ENCODE peak calls at places on chromosomes 3 and 15, in six cellular contexts. N is cardiac septum; V is stimulated activated CD4-positive, alpha-beta T cell treated with anti-CD3 and anti-CD28 coated beads, Interleukin-2, amount 100 ng/mL, for 48 hours; Z is left ventricle myocardium inferior; E is memory B cell; K is NCI-H345. A is an unnamed sample.
A peak's percentile ranks its signal among the peaks of the same experiment; 100 is the strongest.

GRCh38 chr15:41797194-41797593 is 22.9 kb downstream of the MAPKBP1 start:
- DNase-seq in N (no peak), V (no peak), Z (no peak), E (no peak), K (no peak), A (no peak)

GRCh38 chr3:130508970-130509369 is 8.0 kb upstream of the COL6A6 start:
- DNase-seq in N (no peak), V (no peak), Z (peak; percentile 72), E (no peak), K (no peak), A (no peak)

GRCh38 chr3:23600178-23600577 is 205.6 kb upstream of the UBE2E1 start:
- DNase-seq in N (no peak), V (no peak), Z (no peak), E (no peak), K (no peak), A (no peak)

GRCh38 chr15:57527382-57528091 is 64.2 kb upstream of the MYZAP start:
- DNase-seq in N (no peak), V (no peak), Z (no peak), E (peak; percentile 45), K (peak; percentile 66), A (peak; percentile 55)

GRCh38 chr15:38991701-38992100 is 427.1 kb upstream of the RASGRP1 start:
- DNase-seq in N (no peak), V (no peak), Z (no peak), E (no peak), K (no peak), A (no peak)

GRCh38 chr3:183664913-183665381 is 29.5 kb downstream of the KLHL24 start:
- DNase-seq in N (no peak), V (no peak), Z (no peak), E (no peak), K (no peak), A (no peak)

GRCh38 chr3:166455724-166456123 is 618.5 kb upstream of the BCHE start:
- DNase-seq in N (no peak), V (no peak), Z (no peak), E (no peak), K (no peak), A (no peak)

GRCh38 chr3:2303567-2303966 is 204.9 kb downstream of the CNTN4 start:
- DNase-seq in N (no peak), V (no peak), Z (no peak), E (no peak), K (no peak), A (no peak)

GRCh38 chr3:98971183-98971681 is 69.7 kb upstream of the DCBLD2 start:
- DNase-seq in N (no peak), V (no peak), Z (no peak), E (no peak), K (no peak), A (peak; percentile 95)